ENCODE peak calls at places on chromosomes 2 and 18, in six cellular contexts. T, Y, R, S, Z and P are unnamed samples.
A peak's percentile ranks its signal among the peaks of the same experiment; 100 is the strongest.

GRCh38 chr2:30481323-30481800 is 34.3 kb downstream of the LCLAT1 start:
- DNase-seq in T (no peak), Y (no peak), R (no peak), S (peak; percentile 31), Z (peak; percentile 2), P (no peak)

GRCh38 chr2:70978388-70979357 is at the start of gene ANKRD53:
- DNase-seq in T (peak; percentile 44), Y (no peak), R (peak; percentile 86), S (peak; percentile 58), Z (no peak), P (peak; percentile 79)

GRCh38 chr2:212177724-212178123 is 360.9 kb downstream of the ERBB4 start:
- DNase-seq in T (no peak), Y (peak; percentile 6), R (no peak), S (no peak), Z (no peak), P (no peak)

GRCh38 chr2:96404446-96405373 is 69.1 kb downstream of the NCAPH start:
- DNase-seq in T (peak; percentile 74), Y (no peak), R (no peak), S (peak; percentile 43), Z (peak; percentile 9), P (no peak)

GRCh38 chr2:200148366-200148765 is 158.1 kb upstream of the SPATS2L start:
- DNase-seq in T (no peak), Y (no peak), R (no peak), S (no peak), Z (no peak), P (no peak)

GRCh38 chr2:169329669-169330554 is 32.4 kb downstream of the LRP2 start:
- DNase-seq in T (no peak), Y (no peak), R (no peak), S (no peak), Z (no peak), P (no peak)

GRCh38 chr2:132733119-132733518 is 63.1 kb upstream of the LYPD1 start:
- DNase-seq in T (no peak), Y (no peak), R (no peak), S (no peak), Z (no peak), P (no peak)

GRCh38 chr2:189673661-189674373 is 653 bp upstream of the ANKAR start:
- DNase-seq in T (no peak), Y (no peak), R (peak; percentile 47), S (no peak), Z (no peak), P (no peak)

GRCh38 chr18:49813321-49814146 is at the start of gene ACAA2:
- DNase-seq in T (peak; percentile 89), Y (peak; percentile 50), R (peak; percentile 96), S (peak; percentile 93), Z (peak; percentile 78), P (no peak)

GRCh38 chr2:88214631-88215030 is 44.5 kb downstream of the THNSL2 start:
- DNase-seq in T (no peak), Y (no peak), R (no peak), S (no peak), Z (no peak), P (no peak)

GRCh38 chr2:220273082-220273481 is 645.7 kb downstream of the SLC4A3 start:
- DNase-seq in T (no peak), Y (no peak), R (no peak), S (no peak), Z (no peak), P (no peak)

GRCh38 chr2:112846056-112846455 is 9.5 kb upstream of the IL1B start:
- DNase-seq in T (no peak), Y (no peak), R (no peak), S (no peak), Z (no peak), P (no peak)

GRCh38 chr18:42654561-42654960 is 460.9 kb downstream of the RIT2 start:
- DNase-seq in T (no peak), Y (no peak), R (no peak), S (no peak), Z (no peak), P (no peak)

GRCh38 chr2:172087191-172087779 is 2.0 kb downstream of the DLX1 start:
- DNase-seq in T (no peak), Y (no peak), R (no peak), S (no peak), Z (no peak), P (peak; percentile 74)

GRCh38 chr2:4673025-4673489 is 969.7 kb downstream of the DCDC2C start:
- DNase-seq in T (no peak), Y (no peak), R (no peak), S (no peak), Z (no peak), P (no peak)

GRCh38 chr2:62118160-62118559 is 77.8 kb upstream of the B3GNT2 start:
- DNase-seq in T (no peak), Y (no peak), R (no peak), S (no peak), Z (no peak), P (no peak)

GRCh38 chr2:200356794-200357472 is 50.4 kb downstream of the SPATS2L start:
- DNase-seq in T (no peak), Y (no peak), R (no peak), S (no peak), Z (no peak), P (no peak)

GRCh38 chr2:9656270-9656766 is 25.5 kb upstream of the YWHAQ start:
- DNase-seq in T (no peak), Y (no peak), R (no peak), S (no peak), Z (no peak), P (no peak)

GRCh38 chr18:76380127-76380729 is 114.8 kb downstream of the ZNF516 start:
- DNase-seq in T (no peak), Y (no peak), R (no peak), S (no peak), Z (no peak), P (no peak)

DNA sequence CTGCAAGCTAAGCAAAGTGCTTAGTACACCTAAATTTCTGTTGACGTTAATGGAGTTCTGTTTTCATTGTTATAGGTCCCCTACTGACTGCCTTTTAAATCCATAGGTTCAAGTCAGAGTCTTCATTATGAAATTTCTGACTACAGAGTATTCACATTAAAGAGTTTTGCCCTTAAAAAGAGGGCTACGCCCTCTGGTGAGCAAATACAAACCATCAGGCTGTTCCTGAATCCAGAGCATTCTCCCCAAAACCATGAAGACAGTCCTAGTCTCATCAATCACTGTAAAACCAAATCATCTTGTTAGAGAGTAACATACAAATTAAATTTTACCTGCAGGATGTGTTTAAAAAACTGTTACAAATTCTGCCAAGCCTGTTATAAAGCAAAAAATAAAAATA is 1091.7 kb downstream of the TDRD15 start:
- DNase-seq in T (no peak), Y (no peak), R (no peak), S (no peak), Z (no peak), P (no peak)
- TF ChIP-seq CTCF in T (no peak), Y (no peak), R (no peak), S (no peak), Z (no peak), P (no peak)

DNA sequence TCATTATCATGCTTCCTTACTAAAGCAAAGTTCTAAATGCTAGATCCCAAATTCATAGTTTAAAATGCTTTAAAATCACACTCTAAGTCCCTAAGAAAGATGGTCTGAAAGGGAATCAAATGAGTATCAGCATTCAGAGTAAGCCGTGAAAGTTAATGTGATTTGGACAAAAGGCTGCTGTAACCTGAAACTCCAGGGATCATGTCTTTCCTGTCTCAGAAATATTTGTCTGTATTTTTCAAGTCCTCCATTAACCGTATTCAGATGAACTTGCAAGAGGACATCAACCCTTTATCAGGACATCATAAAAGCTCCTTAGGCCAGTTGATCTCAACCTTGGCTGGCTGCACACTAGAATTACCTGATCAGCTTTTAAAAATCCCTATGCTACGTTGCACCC is 324.3 kb upstream of the PKDCC start:
- DNase-seq in T (no peak), Y (no peak), R (no peak), S (no peak), Z (no peak), P (no peak)
- TF ChIP-seq POLR2A in T (no peak), Y (no peak), R (no peak), S (no peak), Z (no peak), P (no peak)

GRCh38 chr2:46517485-46517884 is 38.1 kb downstream of the TMEM247 start:
- DNase-seq in T (no peak), Y (no peak), R (no peak), S (no peak), Z (no peak), P (no peak)

GRCh38 chr2:46518848-46519247 is 39.5 kb downstream of the TMEM247 start:
- DNase-seq in T (no peak), Y (no peak), R (no peak), S (no peak), Z (no peak), P (no peak)

GRCh38 chr2:46520108-46520507 is 40.7 kb downstream of the TMEM247 start:
- DNase-seq in T (no peak), Y (no peak), R (no peak), S (no peak), Z (no peak), P (no peak)

GRCh38 chr2:46521215-46521683 is 41.9 kb downstream of the TMEM247 start:
- DNase-seq in T (peak; percentile 50), Y (no peak), R (no peak), S (peak; percentile 57), Z (peak; percentile 72), P (no peak)

GRCh38 chr2:46519265-46519664 is 39.9 kb downstream of the TMEM247 start:
- DNase-seq in T (no peak), Y (no peak), R (no peak), S (no peak), Z (no peak), P (peak; percentile 77)
- TF ChIP-seq CTCF in T (no peak), Y (no peak), R (no peak), S (no peak), Z (no peak), P (no peak)

GRCh38 chr2:108719149-108720044 is at the start of gene RANBP2:
- DNase-seq in T (peak; percentile 95), Y (peak; percentile 97), R (peak; percentile 98), S (peak; percentile 96), Z (peak; percentile 94), P (peak; percentile 96)
- TF ChIP-seq POLR2A in T (peak; percentile 97), Y (peak; percentile 95), R (peak; percentile 89), S (peak; percentile 96), Z (peak; percentile 97), P (peak; percentile 94)

DNA sequence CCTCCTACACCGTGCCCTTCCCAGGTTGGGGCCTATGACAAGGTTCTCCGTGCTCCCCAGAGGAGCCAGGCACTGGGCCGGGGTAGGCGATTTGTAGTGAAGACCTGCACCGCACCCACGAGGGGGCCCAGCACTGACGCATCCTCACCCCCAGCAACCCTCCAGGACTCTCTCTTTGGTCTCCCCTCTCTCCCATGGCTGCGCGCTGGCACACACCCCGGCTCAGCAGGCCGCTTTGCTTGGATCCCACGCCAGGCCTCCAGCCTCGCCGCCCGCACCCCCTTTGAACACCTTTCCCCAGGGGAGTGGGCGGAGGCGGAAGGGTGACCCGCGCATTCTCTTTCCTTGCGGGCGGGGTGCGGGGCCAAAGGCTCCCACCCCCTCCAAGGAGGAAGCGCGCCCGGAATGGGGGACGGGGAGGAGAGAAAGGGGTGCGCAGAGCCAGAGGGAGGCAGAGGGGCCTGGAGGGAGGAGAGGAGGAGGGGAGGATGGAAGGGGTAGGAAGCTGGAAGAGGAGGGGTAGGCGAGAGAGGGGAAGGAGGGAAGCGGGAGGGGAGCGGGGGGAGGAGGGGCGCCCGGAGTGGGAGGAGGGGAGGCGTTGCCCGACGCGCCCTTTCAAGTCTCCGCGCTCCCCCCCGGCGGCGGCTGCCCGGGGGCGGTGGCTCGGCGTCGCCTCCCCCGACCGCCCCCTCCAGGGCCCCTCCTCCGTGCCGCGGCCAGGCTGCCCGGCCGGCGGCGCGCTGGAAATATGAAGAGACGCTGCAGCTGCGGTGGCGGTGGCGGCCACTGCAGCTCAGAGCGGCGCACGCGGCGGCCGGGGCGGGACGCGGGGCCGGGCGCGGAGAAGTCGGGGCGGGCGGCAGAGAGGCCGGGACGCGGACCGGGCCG is at the start of gene APCDD1:
- DNase-seq in T (peak; percentile 64), Y (no peak), R (no peak), S (peak; percentile 45), Z (peak; percentile 35), P (no peak)
- TF ChIP-seq CTCF in T (no peak), Y (no peak), R (no peak), S (no peak), Z (no peak), P (no peak)